ENCODE peak calls at places on chromosomes 4 and X, in nine cellular contexts. One of them, this sample, is unnamed.
A peak's percentile ranks its signal among the peaks of the same experiment; 100 is the strongest.

GRCh38 chrX:103533428-103534216 is 14.3 kb upstream of the RAB40A start:
- DNase-seq in HEK293T: peak; percentile 73
- DNase-seq in stimulated activated CD4-positive, alpha-beta T cell treated with anti-CD3 and anti-CD28 coated beads, TNF-alpha, amount 100 ng/mL, for 4 hours: peak; percentile 21
- DNase-seq in GM23248: peak; percentile 51
- DNase-seq in ACHN: peak; percentile 58
- DNase-seq in CD4-positive, alpha-beta T cell: peak; percentile 60
- DNase-seq in stimulated activated naive CD8-positive, alpha-beta T cell treated with anti-CD3 and anti-CD28 coated beads, Interleukin-15, amount 100 ng/mL, for 72 hours: peak; percentile 41
- DNase-seq in ovary: peak; percentile 92
- DNase-seq in activated gamma-delta T cell treated with anti-CD3 and anti-CD28 coated beads, Interleukin-2, amount 50 U/mL, for 16 hours: peak; percentile 47
- DNase-seq in this sample: no peak

GRCh38 chr4:83408958-83409357 is 46.7 kb downstream of the HELQ start:
- DNase-seq in CD4-positive, alpha-beta T cell: no peak
- DNase-seq in activated gamma-delta T cell treated with anti-CD3 and anti-CD28 coated beads, Interleukin-2, amount 50 U/mL, for 16 hours: no peak
- DNase-seq in ACHN: no peak
- DNase-seq in stimulated activated naive CD8-positive, alpha-beta T cell treated with anti-CD3 and anti-CD28 coated beads, Interleukin-15, amount 100 ng/mL, for 72 hours: no peak
- DNase-seq in ovary: no peak
- DNase-seq in HEK293T: no peak
- DNase-seq in GM23248: no peak
- DNase-seq in stimulated activated CD4-positive, alpha-beta T cell treated with anti-CD3 and anti-CD28 coated beads, TNF-alpha, amount 100 ng/mL, for 4 hours: no peak
- DNase-seq in this sample: no peak

GRCh38 chr4:23877758-23878229 is 12.1 kb downstream of the PPARGC1A start:
- DNase-seq in stimulated activated CD4-positive, alpha-beta T cell treated with anti-CD3 and anti-CD28 coated beads, TNF-alpha, amount 100 ng/mL, for 4 hours: no peak
- DNase-seq in HEK293T: no peak
- DNase-seq in GM23248: no peak
- DNase-seq in CD4-positive, alpha-beta T cell: no peak
- DNase-seq in stimulated activated naive CD8-positive, alpha-beta T cell treated with anti-CD3 and anti-CD28 coated beads, Interleukin-15, amount 100 ng/mL, for 72 hours: no peak
- DNase-seq in ovary: no peak
- DNase-seq in ACHN: peak; percentile 39
- DNase-seq in activated gamma-delta T cell treated with anti-CD3 and anti-CD28 coated beads, Interleukin-2, amount 50 U/mL, for 16 hours: no peak
- DNase-seq in this sample: peak; percentile 38

GRCh38 chrX:153438522-153438921 is 7.3 kb downstream of the TREX2 start:
- DNase-seq in GM23248: peak; percentile 49
- DNase-seq in stimulated activated naive CD8-positive, alpha-beta T cell treated with anti-CD3 and anti-CD28 coated beads, Interleukin-15, amount 100 ng/mL, for 72 hours: no peak
- DNase-seq in ACHN: peak; percentile 5
- DNase-seq in HEK293T: peak; percentile 60
- DNase-seq in CD4-positive, alpha-beta T cell: no peak
- DNase-seq in activated gamma-delta T cell treated with anti-CD3 and anti-CD28 coated beads, Interleukin-2, amount 50 U/mL, for 16 hours: no peak
- DNase-seq in ovary: no peak
- DNase-seq in stimulated activated CD4-positive, alpha-beta T cell treated with anti-CD3 and anti-CD28 coated beads, TNF-alpha, amount 100 ng/mL, for 4 hours: no peak
- DNase-seq in this sample: no peak

GRCh38 chr4:961651-962230 is 11.6 kb downstream of the DGKQ start:
- DNase-seq in CD4-positive, alpha-beta T cell: no peak
- DNase-seq in HEK293T: no peak
- DNase-seq in stimulated activated CD4-positive, alpha-beta T cell treated with anti-CD3 and anti-CD28 coated beads, TNF-alpha, amount 100 ng/mL, for 4 hours: no peak
- DNase-seq in ACHN: no peak
- DNase-seq in GM23248: no peak
- DNase-seq in stimulated activated naive CD8-positive, alpha-beta T cell treated with anti-CD3 and anti-CD28 coated beads, Interleukin-15, amount 100 ng/mL, for 72 hours: no peak
- DNase-seq in ovary: no peak
- DNase-seq in activated gamma-delta T cell treated with anti-CD3 and anti-CD28 coated beads, Interleukin-2, amount 50 U/mL, for 16 hours: no peak
- DNase-seq in this sample: no peak

GRCh38 chrX:149495573-149496071 is 9.5 kb downstream of the IDS start:
- DNase-seq in CD4-positive, alpha-beta T cell: no peak
- DNase-seq in HEK293T: no peak
- DNase-seq in ovary: no peak
- DNase-seq in stimulated activated naive CD8-positive, alpha-beta T cell treated with anti-CD3 and anti-CD28 coated beads, Interleukin-15, amount 100 ng/mL, for 72 hours: no peak
- DNase-seq in stimulated activated CD4-positive, alpha-beta T cell treated with anti-CD3 and anti-CD28 coated beads, TNF-alpha, amount 100 ng/mL, for 4 hours: no peak
- DNase-seq in ACHN: peak; percentile 61
- DNase-seq in GM23248: peak; percentile 89
- DNase-seq in activated gamma-delta T cell treated with anti-CD3 and anti-CD28 coated beads, Interleukin-2, amount 50 U/mL, for 16 hours: no peak
- DNase-seq in this sample: no peak

GRCh38 chr4:15117270-15117946 is 115.1 kb downstream of the CPEB2 start:
- DNase-seq in activated gamma-delta T cell treated with anti-CD3 and anti-CD28 coated beads, Interleukin-2, amount 50 U/mL, for 16 hours: no peak
- DNase-seq in stimulated activated naive CD8-positive, alpha-beta T cell treated with anti-CD3 and anti-CD28 coated beads, Interleukin-15, amount 100 ng/mL, for 72 hours: no peak
- DNase-seq in stimulated activated CD4-positive, alpha-beta T cell treated with anti-CD3 and anti-CD28 coated beads, TNF-alpha, amount 100 ng/mL, for 4 hours: no peak
- DNase-seq in GM23248: peak; percentile 29
- DNase-seq in CD4-positive, alpha-beta T cell: no peak
- DNase-seq in HEK293T: no peak
- DNase-seq in ACHN: no peak
- DNase-seq in ovary: no peak
- DNase-seq in this sample: no peak

GRCh38 chr4:187612211-187612780 is 383.3 kb upstream of the ZFP42 start:
- DNase-seq in CD4-positive, alpha-beta T cell: no peak
- DNase-seq in stimulated activated naive CD8-positive, alpha-beta T cell treated with anti-CD3 and anti-CD28 coated beads, Interleukin-15, amount 100 ng/mL, for 72 hours: no peak
- DNase-seq in activated gamma-delta T cell treated with anti-CD3 and anti-CD28 coated beads, Interleukin-2, amount 50 U/mL, for 16 hours: no peak
- DNase-seq in stimulated activated CD4-positive, alpha-beta T cell treated with anti-CD3 and anti-CD28 coated beads, TNF-alpha, amount 100 ng/mL, for 4 hours: no peak
- DNase-seq in ovary: no peak
- DNase-seq in GM23248: peak; percentile 49
- DNase-seq in ACHN: no peak
- DNase-seq in HEK293T: no peak
- DNase-seq in this sample: no peak

GRCh38 chrX:31708116-31708515 is 636.3 kb upstream of the FTHL17 start:
- DNase-seq in ACHN: no peak
- DNase-seq in stimulated activated naive CD8-positive, alpha-beta T cell treated with anti-CD3 and anti-CD28 coated beads, Interleukin-15, amount 100 ng/mL, for 72 hours: no peak
- DNase-seq in stimulated activated CD4-positive, alpha-beta T cell treated with anti-CD3 and anti-CD28 coated beads, TNF-alpha, amount 100 ng/mL, for 4 hours: no peak
- DNase-seq in CD4-positive, alpha-beta T cell: no peak
- DNase-seq in GM23248: no peak
- DNase-seq in activated gamma-delta T cell treated with anti-CD3 and anti-CD28 coated beads, Interleukin-2, amount 50 U/mL, for 16 hours: no peak
- DNase-seq in ovary: no peak
- DNase-seq in HEK293T: no peak
- DNase-seq in this sample: no peak

GRCh38 chr4:128835498-128836222 is 26.2 kb downstream of the JADE1 start:
- DNase-seq in HEK293T: no peak
- DNase-seq in CD4-positive, alpha-beta T cell: no peak
- DNase-seq in GM23248: no peak
- DNase-seq in stimulated activated CD4-positive, alpha-beta T cell treated with anti-CD3 and anti-CD28 coated beads, TNF-alpha, amount 100 ng/mL, for 4 hours: no peak
- DNase-seq in ovary: peak; percentile 82
- DNase-seq in stimulated activated naive CD8-positive, alpha-beta T cell treated with anti-CD3 and anti-CD28 coated beads, Interleukin-15, amount 100 ng/mL, for 72 hours: no peak
- DNase-seq in activated gamma-delta T cell treated with anti-CD3 and anti-CD28 coated beads, Interleukin-2, amount 50 U/mL, for 16 hours: no peak
- DNase-seq in ACHN: no peak
- DNase-seq in this sample: no peak

This sample was measured in HuH-7.5.